ENCODE peak calls at places on chromosomes 16 and 17, in five cellular contexts. R is fibroblast of villous mesenchyme, L is WTC11, K is choroid plexus epithelial cell, I is stomach. Z is an unnamed sample.

GRCh38 chr17:63277629-63278028 is 168.5 kb downstream of the CYB561 start:
- DNase-seq in R (no peak), L (no peak), K (no peak), I (no peak), Z (peak)

GRCh38 chr17:77471984-77472836 is 331.4 kb downstream of the SEC14L1 start:
- DNase-seq in R (peak), L (no peak), K (peak), I (peak), Z (peak)

GRCh38 chr16:79272141-79272577 is 328.4 kb downstream of the MAF start:
- DNase-seq in R (no peak), L (no peak), K (no peak), I (no peak), Z (no peak)

GRCh38 chr17:2222901-2223616 is 80.5 kb downstream of the SMG6 start:
- DNase-seq in R (peak), L (no peak), K (peak), I (peak), Z (peak)

GRCh38 chr17:81923302-81924260 is 4.0 kb downstream of the MAFG start:
- DNase-seq in R (peak), L (peak), K (peak), I (peak), Z (peak)

GRCh38 chr17:42526031-42526444 is 10.0 kb upstream of the NAGLU start:
- DNase-seq in R (no peak), L (no peak), K (peak), I (no peak), Z (peak)

GRCh38 chr16:89383095-89384003 is 107.0 kb downstream of the ANKRD11 start:
- DNase-seq in R (peak), L (peak), K (peak), I (peak), Z (peak)

GRCh38 chr17:32835291-32835761 is 41.6 kb downstream of the MYO1D start:
- DNase-seq in R (no peak), L (no peak), K (no peak), I (no peak), Z (no peak)

GRCh38 chr17:65191805-65192740 is 54.9 kb downstream of the RGS9 start:
- DNase-seq in R (peak), L (no peak), K (peak), I (no peak), Z (peak)

GRCh38 chr17:55931448-55931847 is 180.6 kb downstream of the PCTP start:
- DNase-seq in R (no peak), L (no peak), K (no peak), I (no peak), Z (no peak)

GRCh38 chr17:51289776-51290175 is 29.4 kb downstream of the UTP18 start:
- DNase-seq in R (no peak), L (no peak), K (no peak), I (no peak), Z (no peak)

GRCh38 chr16:11233727-11234376 is 22.2 kb downstream of the SOCS1 start:
- DNase-seq in R (no peak), L (peak), K (no peak), I (no peak), Z (no peak)

GRCh38 chr17:35119370-35120185 is at the start of gene RAD51D:
- DNase-seq in R (peak), L (peak), K (peak), I (peak), Z (peak)

GRCh38 chr17:35121315-35121714 is at the start of gene FNDC8:
- DNase-seq in R (no peak), L (no peak), K (no peak), I (no peak), Z (no peak)

GRCh38 chr17:35116845-35117244 is 2.8 kb downstream of the RAD51D start:
- DNase-seq in R (no peak), L (no peak), K (peak), I (no peak), Z (no peak)

DNA sequence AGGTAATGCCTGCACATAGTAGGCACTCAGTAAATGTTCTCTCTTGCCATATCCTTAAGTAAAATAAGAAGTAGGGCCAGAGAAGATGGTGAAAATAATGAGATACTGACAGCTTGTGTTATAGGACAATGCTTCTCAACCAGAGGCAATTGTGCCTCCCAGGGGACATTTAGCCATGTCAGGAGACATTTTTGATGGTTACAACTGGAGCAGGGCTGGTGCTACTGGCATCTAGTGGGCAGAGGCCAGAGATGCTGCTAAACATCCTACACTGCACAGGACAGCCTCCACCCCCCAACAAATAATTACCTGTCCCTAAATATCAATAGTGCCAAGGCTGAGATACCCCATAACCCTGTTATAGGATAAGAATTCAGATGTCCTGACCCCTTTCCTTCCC is 1.7 kb downstream of the RAD51D start:
- DNase-seq in R (no peak), L (no peak), K (peak), I (no peak), Z (peak)
- TF ChIP-seq CTCF in R (peak), L (no peak), K (peak), I (no peak), Z (peak)

GRCh38 chr17:38872671-38873385 is 3.0 kb downstream of the LASP1 start:
- DNase-seq in R (no peak), L (no peak), K (no peak), I (peak), Z (no peak)

GRCh38 chr17:38870259-38871165 is 654 bp downstream of the LASP1 start:
- DNase-seq in R (peak), L (peak), K (peak), I (peak), Z (peak)

GRCh38 chr17:38871992-38872605 is 2.2 kb downstream of the LASP1 start:
- DNase-seq in R (no peak), L (no peak), K (no peak), I (no peak), Z (no peak)

GRCh38 chr17:38869647-38870258 is at the start of gene LASP1:
- DNase-seq in R (peak), L (peak), K (peak), I (peak), Z (peak)

DNA sequence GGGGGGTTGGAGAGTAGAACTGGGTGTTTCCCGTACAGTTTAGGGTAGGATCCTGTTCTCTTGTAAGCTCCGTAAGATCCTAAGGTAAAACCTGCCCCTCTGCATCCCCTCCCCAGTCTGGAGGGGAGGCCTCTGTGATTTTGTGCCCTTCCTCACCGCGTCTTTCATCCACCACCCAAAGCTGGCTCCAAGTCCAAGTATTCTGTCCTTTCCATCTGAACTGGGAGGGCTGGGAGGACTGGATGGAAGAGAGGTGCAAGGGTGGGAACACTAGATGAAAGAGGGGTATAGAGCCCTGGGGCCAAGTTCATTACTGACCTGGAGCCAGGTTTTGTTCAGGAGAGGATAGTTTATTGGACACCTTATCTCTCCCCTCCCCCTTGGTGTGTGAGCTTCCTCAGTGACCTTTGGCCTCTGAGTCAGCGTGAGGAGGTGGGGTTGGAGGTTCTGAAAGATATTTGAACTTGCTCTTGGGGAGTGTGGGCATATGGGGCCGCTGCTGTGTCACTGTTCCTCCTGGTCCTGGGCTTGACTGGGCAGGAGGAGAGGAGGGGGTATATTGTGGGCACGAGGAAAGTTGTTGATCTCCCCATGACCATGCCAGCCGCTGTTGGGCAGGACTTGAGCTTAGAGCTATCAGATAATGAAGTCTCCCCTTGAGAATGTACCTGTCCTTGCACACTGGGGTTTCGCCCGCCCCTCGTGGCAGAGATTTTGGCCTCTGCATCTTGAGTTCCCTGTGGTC is 1.6 kb downstream of the LASP1 start:
- DNase-seq in R (peak), L (no peak), K (peak), I (peak), Z (peak)
- TF ChIP-seq CTCF in R (peak), L (no peak), K (no peak), I (no peak), Z (no peak)

GRCh38 chr17:68060336-68060735 is 24.8 kb downstream of the KPNA2 start:
- DNase-seq in R (no peak), L (no peak), K (no peak), I (no peak), Z (no peak)

GRCh38 chr17:68061512-68062313 is 26.2 kb downstream of the KPNA2 start:
- DNase-seq in R (peak), L (no peak), K (peak), I (no peak), Z (peak)

GRCh38 chr17:68053237-68054030 is 17.9 kb downstream of the KPNA2 start:
- DNase-seq in R (peak), L (no peak), K (peak), I (no peak), Z (peak)

GRCh38 chr17:68054296-68054900 is 18.9 kb downstream of the KPNA2 start:
- DNase-seq in R (peak), L (no peak), K (peak), I (peak), Z (peak)

DNA sequence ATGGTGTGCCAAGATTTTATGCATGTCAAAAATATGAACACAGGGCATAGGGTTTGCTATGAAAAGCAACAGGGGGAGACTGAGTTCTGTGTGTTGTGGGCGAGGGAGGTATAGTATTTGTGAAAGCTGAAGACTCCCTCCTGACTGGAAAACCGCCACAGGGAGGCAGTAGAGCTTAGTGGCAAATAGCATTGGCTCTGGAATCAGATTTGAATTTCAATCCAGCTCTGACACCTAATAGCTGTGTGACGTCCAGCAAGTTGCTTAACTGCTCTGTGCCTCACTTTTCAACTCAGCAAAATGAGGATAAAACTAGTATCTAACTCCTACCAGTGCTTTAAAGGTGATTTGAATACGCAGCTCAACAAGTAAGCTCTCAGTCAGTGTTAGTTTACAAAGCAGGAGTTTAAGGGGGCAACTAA is 22.0 kb downstream of the KPNA2 start:
- DNase-seq in R (peak), L (peak), K (peak), I (peak), Z (peak)
- TF ChIP-seq CTCF in R (peak), L (no peak), K (peak), I (no peak), Z (peak)

DNA sequence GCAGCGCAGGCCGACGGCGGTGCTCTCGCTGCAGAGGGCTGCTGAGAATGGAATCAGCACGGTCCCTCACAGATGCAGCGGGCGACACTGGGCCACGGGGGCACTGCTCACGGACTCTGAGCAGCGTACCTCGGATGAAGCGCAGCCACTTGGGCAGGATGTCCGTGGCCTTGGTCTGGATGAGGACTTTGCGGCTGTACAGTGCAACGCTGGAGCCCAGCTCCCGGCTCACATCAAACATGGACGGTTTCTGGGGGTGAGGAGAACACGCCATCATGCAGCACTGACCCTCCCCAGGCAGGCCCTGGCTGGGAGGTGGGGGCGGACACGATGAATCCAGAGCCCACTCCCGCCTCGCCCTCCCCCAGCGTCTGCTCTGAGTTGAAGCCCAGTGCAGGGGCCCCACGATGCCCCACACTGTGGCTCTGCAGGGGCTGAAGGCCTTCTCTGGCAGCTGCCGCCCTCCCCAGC is 18.1 kb downstream of the DNASE1 start:
- DNase-seq in R (no peak), L (no peak), K (no peak), I (no peak), Z (no peak)
- TF ChIP-seq CTCF in R (no peak), L (no peak), K (no peak), I (no peak), Z (no peak)

DNA sequence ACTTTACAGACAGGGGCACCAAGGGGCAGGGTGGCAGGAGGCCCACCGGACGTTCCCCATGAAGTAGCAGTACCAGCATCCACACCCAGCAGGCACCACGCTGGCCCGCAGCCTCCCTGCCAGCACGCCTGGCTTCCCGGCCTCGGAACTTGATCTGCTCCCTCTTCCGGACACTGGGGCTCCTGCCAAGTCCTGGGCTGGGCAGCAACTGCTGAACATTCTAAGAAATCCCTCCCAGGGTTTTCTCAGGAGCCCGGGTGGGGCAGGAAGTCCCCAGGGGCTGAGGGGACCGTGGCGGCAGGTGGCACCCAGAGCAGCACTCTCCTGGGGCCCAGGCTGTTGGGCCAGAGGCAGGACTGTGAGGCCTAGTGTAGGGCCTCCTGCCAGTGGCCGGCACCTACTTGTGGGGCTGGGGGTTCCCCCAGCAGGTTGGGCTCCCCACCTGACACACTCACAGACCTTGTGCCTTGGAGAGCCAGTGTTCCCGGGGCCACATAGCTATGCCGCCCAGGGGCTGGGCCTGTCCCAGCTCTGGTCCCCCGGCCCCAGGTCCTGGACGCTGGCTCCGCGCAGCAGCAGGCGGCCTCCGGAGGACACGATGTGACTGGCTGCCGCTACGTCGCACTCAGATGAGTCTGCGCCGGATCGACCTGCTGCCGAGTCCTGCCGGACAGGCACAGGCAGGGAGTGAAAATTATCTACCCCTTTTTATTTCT is 86.2 kb upstream of the CBX4 start:
- DNase-seq in R (no peak), L (no peak), K (peak), I (peak), Z (no peak)
- TF ChIP-seq CTCF in R (peak), L (no peak), K (peak), I (no peak), Z (no peak)

GRCh38 chr16:20300312-20301097 is 26.8 kb downstream of the GP2 start:
- DNase-seq in R (peak), L (peak), K (peak), I (peak), Z (peak)
- TF ChIP-seq CTCF in R (peak), L (peak), K (peak), I (peak), Z (peak)

GRCh38 chr17:70552230-70552981 is 383.1 kb downstream of the KCNJ2 start:
- DNase-seq in R (peak), L (no peak), K (peak), I (no peak), Z (peak)
- TF ChIP-seq CTCF in R (peak), L (peak), K (peak), I (no peak), Z (peak)

DNA sequence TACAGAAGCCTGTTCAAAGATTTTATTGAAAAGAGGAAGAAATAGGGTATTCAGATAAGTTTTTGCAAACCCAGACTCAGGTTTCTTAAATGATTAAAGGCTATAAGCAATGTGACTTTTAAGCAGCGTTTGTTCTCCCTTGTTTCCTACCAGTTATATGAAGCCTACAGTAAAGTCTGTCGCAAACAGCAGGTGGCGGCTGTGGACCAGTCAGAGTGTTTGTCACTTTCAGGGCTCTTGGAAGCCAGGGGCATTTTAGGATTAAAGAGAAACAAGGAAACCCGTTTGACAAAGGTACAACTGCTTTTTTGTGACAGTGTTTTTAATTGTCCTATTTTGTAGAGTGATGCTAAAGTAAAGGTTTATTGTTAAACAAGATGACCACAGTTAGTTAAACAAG is 7.7 kb upstream of the RARA start:
- DNase-seq in R (no peak), L (no peak), K (no peak), I (peak), Z (no peak)
- TF ChIP-seq CTCF in R (peak), L (no peak), K (peak), I (peak), Z (no peak)

GRCh38 chr16:73878616-73879015 is 418.0 kb upstream of the PSMD7 start:
- DNase-seq in R (peak), L (no peak), K (peak), I (no peak), Z (peak)
- TF ChIP-seq CTCF in R (peak), L (no peak), K (peak), I (no peak), Z (peak)